ENCODE peak calls at places on chromosomes 5 and 9, in four cellular contexts. One of them, this sample, is unnamed.

GRCh38 chr5:133363807-133364587 is 248.3 kb downstream of the FSTL4 start:
- DNase-seq in WTC11: no peak
- DNase-seq in K562: no peak
- DNase-seq in HepG2: no peak
- DNase-seq in this sample: no peak

GRCh38 chr9:95627802-95628201 is 111.0 kb upstream of the PTCH1 start:
- DNase-seq in HepG2: no peak
- DNase-seq in WTC11: no peak
- DNase-seq in K562: no peak
- DNase-seq in this sample: no peak

GRCh38 chr5:157326440-157327023 is 60.6 kb downstream of the CYFIP2 start:
- DNase-seq in HepG2: peak; percentile 33
- DNase-seq in WTC11: no peak
- DNase-seq in K562: no peak
- DNase-seq in this sample: no peak

GRCh38 chr5:11524188-11524587 is 380.1 kb downstream of the CTNND2 start:
- DNase-seq in K562: no peak
- DNase-seq in WTC11: no peak
- DNase-seq in HepG2: no peak
- DNase-seq in this sample: no peak

GRCh38 chr5:178284996-178285395 is 52.4 kb upstream of the PHYKPL start:
- DNase-seq in K562: no peak
- DNase-seq in WTC11: no peak
- DNase-seq in HepG2: no peak
- DNase-seq in this sample: no peak

GRCh38 chr9:16521868-16522381 is 348.5 kb downstream of the BNC2 start:
- DNase-seq in K562: no peak
- DNase-seq in HepG2: no peak
- DNase-seq in WTC11: no peak
- DNase-seq in this sample: no peak

GRCh38 chr9:130994135-130994534 is 14.8 kb upstream of the LAMC3 start:
- DNase-seq in WTC11: no peak
- DNase-seq in HepG2: no peak
- DNase-seq in K562: no peak
- DNase-seq in this sample: no peak

GRCh38 chr5:91136271-91136670 is 246.8 kb downstream of the ARRDC3 start:
- DNase-seq in WTC11: no peak
- DNase-seq in HepG2: no peak
- DNase-seq in K562: no peak
- DNase-seq in this sample: no peak

GRCh38 chr9:136764301-136764891 is at the start of gene LCN15:
- DNase-seq in K562: no peak
- DNase-seq in WTC11: peak; percentile 14
- DNase-seq in HepG2: no peak
- DNase-seq in this sample: no peak

GRCh38 chr5:83471405-83472212 is at the start of gene VCAN:
- DNase-seq in HepG2: no peak
- DNase-seq in WTC11: peak; percentile 71
- DNase-seq in K562: no peak
- DNase-seq in this sample: peak; percentile 47

GRCh38 chr5:132425009-132425937 is 55.8 kb downstream of the SLC22A5 start:
- DNase-seq in HepG2: no peak
- DNase-seq in WTC11: no peak
- DNase-seq in K562: peak; percentile 50
- DNase-seq in this sample: no peak

GRCh38 chr5:88144219-88145040 is 124.2 kb downstream of the TMEM161B start:
- DNase-seq in K562: no peak
- DNase-seq in WTC11: peak; percentile 31
- DNase-seq in HepG2: no peak
- DNase-seq in this sample: no peak

GRCh38 chr9:76887003-76887821 is 18.7 kb downstream of the PRUNE2 start:
- DNase-seq in WTC11: no peak
- DNase-seq in K562: no peak
- DNase-seq in HepG2: no peak
- DNase-seq in this sample: no peak

GRCh38 chr5:59768204-59769040 is 125.1 kb downstream of the PDE4D start:
- DNase-seq in HepG2: peak; percentile 77
- DNase-seq in WTC11: peak; percentile 54
- DNase-seq in K562: no peak
- DNase-seq in this sample: no peak

GRCh38 chr5:132557425-132557805 is 638 bp downstream of the RAD50 start:
- DNase-seq in WTC11: peak; percentile 33
- DNase-seq in K562: peak; percentile 36
- DNase-seq in HepG2: peak; percentile 82
- DNase-seq in this sample: peak; percentile 41

GRCh38 chr9:121634329-121634784 is 17.1 kb upstream of the DAB2IP start:
- DNase-seq in K562: no peak
- DNase-seq in WTC11: no peak
- DNase-seq in HepG2: peak; percentile 51
- DNase-seq in this sample: no peak

GRCh38 chr5:148739524-148739923 is 85.2 kb upstream of the HTR4 start:
- DNase-seq in HepG2: peak; percentile 12
- DNase-seq in K562: no peak
- DNase-seq in WTC11: no peak
- DNase-seq in this sample: no peak

GRCh38 chr9:36041491-36041890 is 4.8 kb downstream of the RECK start:
- DNase-seq in WTC11: no peak
- DNase-seq in HepG2: no peak
- DNase-seq in K562: no peak
- DNase-seq in this sample: no peak
- TF ChIP-seq HMGXB4 in WTC11: no peak
- TF ChIP-seq HMGXB4 in HepG2: no peak
- TF ChIP-seq HMGXB4 in K562: no peak
- TF ChIP-seq HMGXB4 in this sample: no peak

DNA sequence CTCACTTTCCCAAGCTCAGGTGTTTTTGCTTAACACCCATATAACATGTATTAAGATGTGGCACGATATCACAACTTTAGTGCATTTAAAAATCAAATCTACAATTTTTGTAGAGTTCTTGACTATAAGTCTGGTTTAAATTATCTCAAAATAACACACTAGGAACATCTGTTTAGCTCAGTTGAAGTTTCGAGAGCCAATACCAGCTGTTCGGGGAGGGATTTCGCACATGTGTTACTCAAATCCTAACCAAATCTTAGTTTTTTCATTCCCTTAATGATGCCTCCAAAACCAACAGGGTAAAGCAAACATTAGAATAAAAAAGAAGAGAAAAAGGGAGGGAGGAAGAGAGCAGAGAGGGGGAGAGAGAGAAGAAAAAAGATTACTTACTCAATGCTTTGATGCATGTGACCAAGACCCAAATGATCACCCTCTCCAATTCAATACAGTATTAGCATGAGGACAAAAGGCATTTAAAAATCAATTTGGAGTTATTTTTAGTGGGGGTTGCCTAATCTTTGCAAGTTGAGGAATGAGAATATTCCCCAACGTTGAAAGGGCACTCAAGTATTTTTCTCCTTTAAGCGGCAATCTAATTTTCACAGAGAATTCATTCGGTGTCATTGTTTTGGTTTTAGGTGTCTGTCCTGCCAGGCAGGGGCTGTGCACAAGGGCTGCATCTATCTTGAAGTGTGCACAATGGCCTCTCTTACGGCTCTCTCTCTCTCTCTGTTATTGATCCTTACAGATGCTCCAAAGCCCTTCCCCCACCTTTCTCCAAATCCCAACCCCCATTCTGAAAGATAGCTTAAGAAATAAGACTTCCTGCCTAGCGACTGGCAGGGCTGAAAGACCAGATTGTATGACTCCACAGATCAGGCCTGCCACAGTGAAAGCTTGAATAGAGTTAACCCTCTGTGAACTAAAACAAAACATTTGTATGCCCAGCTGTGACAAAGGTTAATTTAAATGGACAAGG is 86.2 kb upstream of the NR5A1 start:
- DNase-seq in HepG2: no peak
- DNase-seq in K562: peak; percentile 37
- DNase-seq in WTC11: peak; percentile 31
- DNase-seq in this sample: no peak
- TF ChIP-seq HMGXB4 in HepG2: no peak
- TF ChIP-seq HMGXB4 in K562: no peak
- TF ChIP-seq HMGXB4 in WTC11: no peak
- TF ChIP-seq HMGXB4 in this sample: no peak

DNA sequence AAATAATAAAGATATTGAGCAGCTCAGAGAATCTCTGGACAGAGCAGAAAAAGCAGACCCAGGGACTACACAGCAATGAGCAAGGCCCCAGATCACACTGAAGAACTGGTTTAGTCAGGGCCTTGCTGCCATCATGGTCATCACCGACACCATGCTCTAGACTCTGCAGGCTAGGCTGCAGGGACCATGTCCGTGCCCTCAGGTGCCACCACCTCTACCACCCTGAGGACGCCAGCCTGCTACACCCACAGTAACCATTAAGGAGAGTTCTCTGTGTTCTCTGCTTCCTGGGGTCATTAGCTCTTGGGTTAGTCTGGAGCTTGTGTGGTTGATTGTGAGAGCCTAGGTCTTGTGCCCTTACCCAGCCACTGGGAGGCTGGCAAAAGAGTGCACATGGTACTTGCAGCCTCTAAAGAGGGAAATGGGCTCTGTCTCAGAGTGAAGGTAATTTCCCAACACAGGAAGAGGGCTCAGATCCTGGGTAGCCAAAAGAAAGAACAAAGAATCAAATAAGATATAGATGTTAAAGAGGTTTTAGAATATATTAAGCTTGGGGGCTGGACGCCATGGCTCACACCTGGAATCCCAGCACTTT is 31.9 kb upstream of the JADE2 start:
- DNase-seq in WTC11: no peak
- DNase-seq in K562: no peak
- DNase-seq in HepG2: no peak
- DNase-seq in this sample: no peak
- TF ChIP-seq HMGXB4 in WTC11: no peak
- TF ChIP-seq HMGXB4 in K562: no peak
- TF ChIP-seq HMGXB4 in HepG2: no peak
- TF ChIP-seq HMGXB4 in this sample: no peak

DNA sequence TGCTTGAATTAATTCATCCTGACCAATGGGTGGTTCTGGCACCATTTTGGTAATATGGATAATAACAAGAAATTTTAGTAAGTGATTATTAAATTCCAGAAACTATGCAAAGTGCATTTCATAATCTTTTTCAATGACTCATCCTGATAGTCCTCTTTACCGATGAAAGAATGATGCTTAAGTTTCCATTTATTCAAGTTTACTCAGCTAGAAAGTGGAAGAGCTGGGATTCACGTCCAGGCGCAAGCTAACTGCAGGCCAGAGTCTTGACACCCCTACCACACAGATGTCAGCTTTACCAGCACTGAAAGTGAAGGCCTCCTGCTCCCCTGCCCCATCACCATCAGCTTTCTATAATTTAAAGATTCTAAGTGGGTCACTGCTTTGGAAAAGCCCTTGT is 493.5 kb upstream of the WWC1 start:
- DNase-seq in HepG2: no peak
- DNase-seq in WTC11: no peak
- DNase-seq in K562: no peak
- DNase-seq in this sample: no peak
- TF ChIP-seq HMGXB4 in HepG2: no peak
- TF ChIP-seq HMGXB4 in WTC11: no peak
- TF ChIP-seq HMGXB4 in K562: no peak
- TF ChIP-seq HMGXB4 in this sample: no peak

DNA sequence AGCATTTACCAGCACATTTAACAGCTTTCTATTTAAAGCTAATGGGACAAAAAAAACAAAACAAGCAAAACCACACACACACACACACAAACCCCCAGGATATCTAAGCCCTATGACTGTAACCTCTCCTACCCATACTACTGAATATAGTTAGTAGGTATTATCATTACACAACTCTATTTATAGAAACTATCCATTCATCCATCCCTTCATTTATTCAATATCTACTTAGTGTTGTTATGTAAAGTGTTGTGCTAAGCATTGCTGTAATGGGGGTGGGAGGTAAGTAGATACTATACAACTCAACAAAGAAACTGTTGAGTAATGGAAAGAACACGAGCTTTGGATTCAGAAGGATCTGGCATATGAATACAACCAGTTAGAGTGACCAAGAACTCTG is 82.3 kb upstream of the ZNF608 start:
- DNase-seq in WTC11: no peak
- DNase-seq in K562: no peak
- DNase-seq in HepG2: no peak
- DNase-seq in this sample: no peak
- TF ChIP-seq HMGXB4 in WTC11: no peak
- TF ChIP-seq HMGXB4 in K562: no peak
- TF ChIP-seq HMGXB4 in HepG2: no peak
- TF ChIP-seq HMGXB4 in this sample: no peak

This sample was measured in A549.